ENCODE peak calls at places on chromosomes 3 and 15, in six cellular contexts. H is psoas muscle; J is CD8-positive, alpha-beta memory T cell; Z is sigmoid colon; C is ovary; N is Panc1. F is an unnamed sample.

GRCh38 chr3:111368061-111368460 is 173.9 kb upstream of the CD96 start:
- DNase-seq in H (no peak), J (no peak), Z (no peak), C (no peak), N (no peak), F (no peak)

GRCh38 chr3:48552111-48552911 is 4.3 kb downstream of the PFKFB4 start:
- DNase-seq in H (no peak), J (no peak), Z (no peak), C (no peak), N (no peak), F (peak; percentile 44)

GRCh38 chr15:52808441-52808840 is 18.3 kb upstream of the ONECUT1 start:
- DNase-seq in H (no peak), J (no peak), Z (no peak), C (no peak), N (no peak), F (no peak)

GRCh38 chr15:65414841-65415621 is 7.7 kb downstream of the IGDCC4 start:
- DNase-seq in H (peak; percentile 79), J (no peak), Z (no peak), C (peak; percentile 58), N (no peak), F (no peak)

GRCh38 chr3:141243295-141243707 is 11.7 kb downstream of the PXYLP1 start:
- DNase-seq in H (no peak), J (peak; percentile 49), Z (no peak), C (no peak), N (no peak), F (no peak)

GRCh38 chr15:75531041-75531450 is 48.1 kb downstream of the PTPN9 start:
- DNase-seq in H (peak; percentile 86), J (no peak), Z (peak; percentile 83), C (peak; percentile 65), N (no peak), F (no peak)

GRCh38 chr3:38040400-38040799 is 1.4 kb downstream of the DLEC1 start:
- DNase-seq in H (no peak), J (no peak), Z (no peak), C (no peak), N (no peak), F (peak; percentile 69)

GRCh38 chr15:91186892-91187644 is 87.0 kb downstream of the SV2B start:
- DNase-seq in H (no peak), J (no peak), Z (no peak), C (no peak), N (no peak), F (no peak)

GRCh38 chr3:197352382-197352781 is 54.0 kb upstream of the DLG1 start:
- DNase-seq in H (peak; percentile 93), J (no peak), Z (peak; percentile 85), C (peak; percentile 66), N (no peak), F (no peak)

GRCh38 chr3:100268156-100268555 is 7.4 kb downstream of the TBC1D23 start:
- DNase-seq in H (no peak), J (no peak), Z (no peak), C (no peak), N (no peak), F (no peak)

GRCh38 chr3:104785966-104786365 is 580.7 kb upstream of the ALCAM start:
- DNase-seq in H (no peak), J (no peak), Z (no peak), C (no peak), N (no peak), F (no peak)

GRCh38 chr3:50390523-50391177 is 31.3 kb upstream of the TMEM115 start:
- DNase-seq in H (peak; percentile 83), J (no peak), Z (peak; percentile 70), C (no peak), N (no peak), F (no peak)

GRCh38 chr3:44685128-44685800 is 27.2 kb upstream of the ZNF502 start:
- DNase-seq in H (peak; percentile 82), J (peak; percentile 44), Z (peak; percentile 84), C (peak; percentile 71), N (no peak), F (peak; percentile 78)

GRCh38 chr3:72032435-72033118 is 247.6 kb upstream of the PROK2 start:
- DNase-seq in H (no peak), J (no peak), Z (no peak), C (no peak), N (no peak), F (no peak)

GRCh38 chr3:114176890-114177289 is 2.0 kb downstream of the DRD3 start:
- DNase-seq in H (no peak), J (no peak), Z (no peak), C (no peak), N (no peak), F (no peak)

GRCh38 chr3:114558271-114558670 is 264.4 kb downstream of the TIGIT start:
- DNase-seq in H (no peak), J (no peak), Z (no peak), C (no peak), N (no peak), F (no peak)

GRCh38 chr3:153679711-153680110 is 441.5 kb upstream of the ARHGEF26 start:
- DNase-seq in H (no peak), J (no peak), Z (no peak), C (no peak), N (no peak), F (no peak)

GRCh38 chr3:185153861-185154629 is 1.2 kb upstream of the C3orf70 start:
- DNase-seq in H (no peak), J (no peak), Z (no peak), C (peak; percentile 18), N (no peak), F (no peak)

GRCh38 chr3:72947715-72948507 is 48.7 kb upstream of the PPP4R2 start:
- DNase-seq in H (no peak), J (no peak), Z (no peak), C (no peak), N (no peak), F (no peak)

GRCh38 chr3:178500631-178501030 is 35.6 kb upstream of the KCNMB2 start:
- DNase-seq in H (no peak), J (no peak), Z (no peak), C (no peak), N (no peak), F (no peak)

GRCh38 chr3:53195602-53196574 is 34.9 kb downstream of the PRKCD start:
- DNase-seq in H (peak; percentile 76), J (peak; percentile 44), Z (no peak), C (peak; percentile 71), N (no peak), F (no peak)

GRCh38 chr3:185365281-185366211 is 2.6 kb downstream of the MAP3K13 start:
- DNase-seq in H (no peak), J (no peak), Z (no peak), C (no peak), N (no peak), F (no peak)

GRCh38 chr3:45887285-45887684 is 942 bp downstream of the CCR9 start:
- DNase-seq in H (no peak), J (no peak), Z (no peak), C (no peak), N (no peak), F (no peak)

GRCh38 chr3:45890405-45890804 is 4.1 kb downstream of the CCR9 start:
- DNase-seq in H (no peak), J (no peak), Z (no peak), C (no peak), N (no peak), F (no peak)

GRCh38 chr3:45887759-45888511 is 1.6 kb downstream of the CCR9 start:
- DNase-seq in H (no peak), J (no peak), Z (no peak), C (no peak), N (no peak), F (no peak)

GRCh38 chr3:45892161-45892560 is 5.8 kb downstream of the CCR9 start:
- DNase-seq in H (no peak), J (no peak), Z (no peak), C (no peak), N (no peak), F (no peak)

DNA sequence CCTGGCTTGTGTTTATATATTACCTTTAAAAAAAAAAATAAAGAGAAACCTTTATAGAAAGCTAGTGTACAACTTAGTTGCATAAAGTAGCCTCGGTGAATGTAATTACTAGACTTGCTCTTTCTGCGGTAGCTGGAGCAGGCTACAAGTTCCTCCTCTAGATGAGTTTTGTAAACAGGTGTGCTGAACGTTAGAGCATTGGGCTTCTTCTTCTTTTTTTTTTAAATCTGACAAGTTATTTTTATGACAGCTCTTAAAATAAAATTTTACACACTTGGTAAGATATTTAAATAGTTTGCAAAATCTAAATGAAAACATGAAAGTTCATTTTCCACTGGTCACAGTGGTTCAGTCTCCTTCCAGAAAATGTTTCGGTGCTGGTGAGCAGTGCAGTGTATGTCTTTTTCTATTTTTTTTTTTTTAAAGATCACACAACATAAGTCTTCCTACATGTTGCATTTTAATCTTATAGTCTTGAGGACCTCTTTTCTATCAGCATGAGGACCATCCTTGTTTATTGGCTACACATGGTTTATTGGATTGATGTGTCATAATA is 3.0 kb downstream of the CCR9 start:
- DNase-seq in H (no peak), J (no peak), Z (no peak), C (no peak), N (no peak), F (no peak)
- H3K4me1 ChIP-seq in H (no peaks in the 10 kb centered on the region), J (peaks cover 23% of the 10 kb centered on the region), Z (no peaks in the 10 kb centered on the region), C (no peaks in the 10 kb centered on the region), N (no peaks in the 10 kb centered on the region), F (no peaks in the 10 kb centered on the region)

DNA sequence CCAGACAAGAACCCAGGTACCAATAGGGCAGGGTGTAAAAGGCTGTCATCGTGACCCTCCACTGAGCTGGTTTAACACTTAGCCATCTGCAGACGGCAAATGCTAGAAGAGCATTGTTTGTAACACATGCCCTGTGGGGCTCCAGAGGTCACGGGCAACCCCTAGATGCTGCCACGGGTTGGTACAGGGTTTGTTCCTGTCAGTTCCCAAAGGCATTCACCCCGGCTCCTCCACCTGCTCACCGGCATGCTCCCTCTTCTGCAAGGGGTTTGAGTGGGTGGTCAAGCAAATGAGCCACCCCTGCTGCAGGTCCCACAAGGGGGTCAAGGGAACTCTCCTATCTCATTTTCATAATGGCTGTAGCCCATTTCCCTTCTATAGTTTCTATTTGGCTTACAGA is 229.3 kb downstream of the ZPLD1 start:
- DNase-seq in H (no peak), J (no peak), Z (no peak), C (no peak), N (no peak), F (peak; percentile 15)
- H3K4me1 ChIP-seq in H (no peaks in the 10 kb centered on the region), J (no peaks in the 10 kb centered on the region), Z (no peaks in the 10 kb centered on the region), C (no peaks in the 10 kb centered on the region), N (no peaks in the 10 kb centered on the region), F (no peaks in the 10 kb centered on the region)

GRCh38 chr3:24451461-24452099 is 43.1 kb downstream of the THRB start:
- DNase-seq in H (no peak), J (no peak), Z (no peak), C (no peak), N (no peak), F (no peak)
- H3K4me1 ChIP-seq in H (peaks cover 32% of the 10 kb centered on the region), J (no peaks in the 10 kb centered on the region), Z (peaks cover 16% of the 10 kb centered on the region), C (no peaks in the 10 kb centered on the region), N (no peaks in the 10 kb centered on the region), F (peaks cover 26% of the 10 kb centered on the region)

GRCh38 chr3:140050977-140051957 is 116.3 kb downstream of the CLSTN2 start:
- DNase-seq in H (no peak), J (no peak), Z (no peak), C (no peak), N (no peak), F (no peak)

GRCh38 chr3:140053794-140054193 is 118.8 kb downstream of the CLSTN2 start:
- DNase-seq in H (no peak), J (no peak), Z (no peak), C (no peak), N (no peak), F (no peak)

GRCh38 chr3:140053011-140053702 is 118.2 kb downstream of the CLSTN2 start:
- DNase-seq in H (no peak), J (no peak), Z (no peak), C (no peak), N (no peak), F (peak; percentile 13)

GRCh38 chr3:140055032-140055791 is 120.2 kb downstream of the CLSTN2 start:
- DNase-seq in H (no peak), J (no peak), Z (no peak), C (no peak), N (no peak), F (no peak)

GRCh38 chr3:140050396-140050795 is 115.4 kb downstream of the CLSTN2 start:
- DNase-seq in H (no peak), J (no peak), Z (no peak), C (no peak), N (no peak), F (no peak)
- H3K4me1 ChIP-seq in H (no peaks in the 10 kb centered on the region), J (no peaks in the 10 kb centered on the region), Z (peaks cover 10% of the 10 kb centered on the region), C (peaks cover 5% of the 10 kb centered on the region), N (no peaks in the 10 kb centered on the region), F (no peaks in the 10 kb centered on the region)